ENCODE peak calls at places on chromosomes 13 and 19, in four cellular contexts. E is K562, L is WTC11, U is HepG2. N is an unnamed sample.

GRCh38 chr19:53037101-53038097 is 7.1 kb upstream of the ERVV-2 start:
- DNase-seq in E (peak), L (peak), U (no peak), N (no peak)

GRCh38 chr13:78160793-78161192 is 242.2 kb upstream of the EDNRB start:
- DNase-seq in E (no peak), L (no peak), U (no peak), N (no peak)

GRCh38 chr19:7602935-7603497 is 7.4 kb downstream of the CAMSAP3 start:
- DNase-seq in E (no peak), L (no peak), U (no peak), N (no peak)

GRCh38 chr19:35309481-35310279 is 17.7 kb downstream of the MAG start:
- DNase-seq in E (peak), L (no peak), U (peak), N (no peak)

GRCh38 chr13:30042272-30042671 is 191.9 kb upstream of the UBL3 start:
- DNase-seq in E (no peak), L (no peak), U (no peak), N (no peak)

GRCh38 chr13:83955011-83955410 is 72.7 kb upstream of the SLITRK1 start:
- DNase-seq in E (no peak), L (no peak), U (no peak), N (no peak)

GRCh38 chr19:49113762-49114629 is at the start of gene LIN7B:
- DNase-seq in E (peak), L (peak), U (peak), N (peak)

GRCh38 chr19:20072936-20073335 is 4.9 kb upstream of the ZNF90 start:
- DNase-seq in E (no peak), L (no peak), U (no peak), N (no peak)

GRCh38 chr19:50896591-50897190 is 14.5 kb downstream of the KLK4 start:
- DNase-seq in E (peak), L (no peak), U (peak), N (peak)

GRCh38 chr13:79786176-79786575 is 305.2 kb downstream of the NDFIP2 start:
- DNase-seq in E (no peak), L (no peak), U (no peak), N (no peak)

GRCh38 chr13:59519776-59520175 is 644.0 kb downstream of the DIAPH3 start:
- DNase-seq in E (no peak), L (no peak), U (no peak), N (no peak)

GRCh38 chr13:93079294-93079693 is 147.3 kb upstream of the GPC6 start:
- DNase-seq in E (no peak), L (no peak), U (no peak), N (no peak)

GRCh38 chr19:29303707-29304090 is 90.7 kb upstream of the UQCRFS1 start:
- DNase-seq in E (no peak), L (no peak), U (no peak), N (no peak)

GRCh38 chr13:74758188-74758587 is 624.0 kb upstream of the KLF12 start:
- DNase-seq in E (no peak), L (peak), U (no peak), N (no peak)

GRCh38 chr19:20664917-20665781 is 3.8 kb upstream of the ZNF626 start:
- DNase-seq in E (no peak), L (peak), U (peak), N (no peak)

GRCh38 chr13:64529874-64530485 is 2700.2 kb downstream of the PCDH9 start:
- DNase-seq in E (peak), L (peak), U (peak), N (peak)

GRCh38 chr19:23002690-23003422 is at the start of gene ZNF728:
- DNase-seq in E (peak), L (no peak), U (no peak), N (no peak)

GRCh38 chr13:97905517-97905916 is 48.0 kb upstream of the IPO5 start:
- DNase-seq in E (no peak), L (no peak), U (no peak), N (no peak)

GRCh38 chr19:12783226-12783848 is 7.9 kb upstream of the JUNB start:
- DNase-seq in E (no peak), L (no peak), U (no peak), N (no peak)

GRCh38 chr13:97478247-97478646 is 44.3 kb downstream of the RAP2A start:
- DNase-seq in E (no peak), L (no peak), U (no peak), N (no peak)

GRCh38 chr13:48586591-48587103 is 53.8 kb upstream of the RCBTB2 start:
- DNase-seq in E (no peak), L (no peak), U (no peak), N (no peak)

GRCh38 chr19:7850429-7850819 is 20.4 kb downstream of the EVI5L start:
- DNase-seq in E (no peak), L (no peak), U (no peak), N (no peak)

GRCh38 chr19:32407004-32407992 is 1.7 kb downstream of the DPY19L3 start:
- DNase-seq in E (peak), L (no peak), U (peak), N (no peak)

GRCh38 chr19:5806133-5806489 is 1.2 kb downstream of the NRTN start:
- DNase-seq in E (no peak), L (no peak), U (no peak), N (no peak)

GRCh38 chr19:5803441-5803751 is 1.5 kb upstream of the NRTN start:
- DNase-seq in E (no peak), L (no peak), U (no peak), N (no peak)

GRCh38 chr19:5803752-5804515 is 933 bp upstream of the NRTN start:
- DNase-seq in E (peak), L (peak), U (peak), N (peak)

GRCh38 chr19:5805465-5806132 is 732 bp downstream of the NRTN start:
- DNase-seq in E (peak), L (peak), U (peak), N (peak)

DNA sequence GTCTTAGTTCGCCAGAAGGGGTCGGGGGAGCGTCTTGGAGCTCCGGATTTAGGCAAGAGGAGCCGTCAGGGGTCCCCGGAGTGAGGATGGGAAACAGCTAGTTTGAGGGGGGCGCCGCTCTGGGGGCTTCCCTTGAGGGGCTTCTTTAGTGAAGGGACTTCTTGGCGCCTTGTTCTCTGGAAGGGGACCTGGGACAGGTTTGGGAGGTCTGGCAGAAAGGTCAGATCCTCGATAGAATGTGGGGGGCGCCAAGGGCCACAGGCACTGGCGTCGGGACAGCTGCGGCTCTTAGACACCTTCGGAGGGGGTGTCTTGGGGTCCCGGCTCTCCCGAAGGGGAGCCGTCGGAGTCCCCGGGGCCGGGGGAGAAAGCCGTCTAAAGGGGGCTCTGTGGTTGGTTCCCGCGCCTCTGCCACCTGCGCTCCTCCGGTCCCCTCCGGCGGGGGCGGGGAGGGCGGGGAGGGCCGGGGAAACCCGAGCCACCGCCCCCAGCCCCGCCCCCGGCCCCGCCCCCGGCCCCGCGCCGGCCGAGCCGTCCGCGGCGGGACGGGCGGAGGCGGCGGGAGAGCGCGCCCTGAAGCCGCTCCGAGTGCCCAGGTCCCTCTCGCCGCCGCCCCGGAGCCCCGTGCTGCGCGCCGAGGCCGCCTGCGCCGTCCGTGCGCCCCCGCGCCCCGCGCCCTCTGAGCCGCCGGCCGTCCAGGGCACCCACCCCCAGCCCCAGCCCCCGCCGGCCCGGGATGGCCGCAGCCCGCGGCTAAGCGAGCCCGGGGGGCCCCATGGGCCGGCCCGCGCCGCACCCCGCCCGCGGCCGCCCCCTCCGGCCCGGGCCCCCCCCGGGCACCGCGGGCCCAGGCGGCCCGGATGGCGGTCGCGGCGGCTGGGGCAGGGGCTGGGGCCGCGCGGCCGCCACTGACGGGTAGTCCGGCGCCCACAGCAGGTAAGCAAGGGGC is at the start of gene NRTN:
- DNase-seq in E (peak), L (peak), U (no peak), N (no peak)
- TF ChIP-seq MAX in E (no peak), L (no peak), U (no peak), N (no peak)

GRCh38 chr19:39759457-39760184 is 19.0 kb upstream of the LEUTX start:
- DNase-seq in E (no peak), L (no peak), U (no peak), N (no peak)
- TF ChIP-seq ESRRA in E (no peak), L (no peak), U (no peak), N (no peak)

GRCh38 chr13:43356566-43356965 is 333.2 kb downstream of the DNAJC15 start:
- DNase-seq in E (no peak), L (no peak), U (no peak), N (no peak)
- TF ChIP-seq JUN in E (no peak), L (no peak), U (no peak), N (no peak)

GRCh38 chr13:49993666-49994065 is 3.2 kb upstream of the TRIM13 start:
- DNase-seq in E (no peak), L (no peak), U (no peak), N (no peak)

GRCh38 chr13:49996951-49997895 is at the start of gene TRIM13:
- DNase-seq in E (no peak), L (peak), U (peak), N (peak)

GRCh38 chr13:49996166-49996915 is 501 bp upstream of the TRIM13 start:
- DNase-seq in E (peak), L (peak), U (peak), N (peak)

GRCh38 chr13:49997935-49998334 is 1.1 kb downstream of the TRIM13 start:
- DNase-seq in E (no peak), L (no peak), U (no peak), N (no peak)

GRCh38 chr13:49995535-49996165 is 1.2 kb upstream of the TRIM13 start:
- DNase-seq in E (no peak), L (no peak), U (no peak), N (no peak)
- TF ChIP-seq MAX in E (no peak), L (no peak), U (no peak), N (no peak)

GRCh38 chr13:88068316-88068715 is 397.1 kb downstream of the SLITRK5 start:
- DNase-seq in E (no peak), L (no peak), U (no peak), N (no peak)
- TF ChIP-seq ESRRA in E (no peak), L (no peak), U (no peak), N (no peak)

GRCh38 chr19:1125601-1126533 is 22.1 kb downstream of the GPX4 start:
- DNase-seq in E (no peak), L (no peak), U (no peak), N (no peak)
- TF ChIP-seq JUN in E (no peak), L (no peak), U (no peak), N (no peak)

GRCh38 chr19:33906578-33907335 is 110.1 kb downstream of the KCTD15 start:
- DNase-seq in E (no peak), L (peak), U (peak), N (peak)
- TF ChIP-seq MAX in E (no peak), L (peak), U (no peak), N (no peak)

GRCh38 chr13:31161583-31162150 is at the start of gene HSPH1:
- DNase-seq in E (peak), L (peak), U (peak), N (peak)

GRCh38 chr13:31162151-31163008 is 676 bp upstream of the HSPH1 start:
- DNase-seq in E (peak), L (peak), U (peak), N (peak)

GRCh38 chr13:31154939-31155338 is 6.8 kb downstream of the HSPH1 start:
- DNase-seq in E (no peak), L (no peak), U (no peak), N (no peak)

GRCh38 chr13:31160857-31161582 is 684 bp downstream of the HSPH1 start:
- DNase-seq in E (peak), L (peak), U (peak), N (peak)

GRCh38 chr13:31159306-31159705 is 2.4 kb downstream of the HSPH1 start:
- DNase-seq in E (no peak), L (no peak), U (no peak), N (no peak)
- TF ChIP-seq ESRRA in E (no peak), L (no peak), U (no peak), N (no peak)

DNA sequence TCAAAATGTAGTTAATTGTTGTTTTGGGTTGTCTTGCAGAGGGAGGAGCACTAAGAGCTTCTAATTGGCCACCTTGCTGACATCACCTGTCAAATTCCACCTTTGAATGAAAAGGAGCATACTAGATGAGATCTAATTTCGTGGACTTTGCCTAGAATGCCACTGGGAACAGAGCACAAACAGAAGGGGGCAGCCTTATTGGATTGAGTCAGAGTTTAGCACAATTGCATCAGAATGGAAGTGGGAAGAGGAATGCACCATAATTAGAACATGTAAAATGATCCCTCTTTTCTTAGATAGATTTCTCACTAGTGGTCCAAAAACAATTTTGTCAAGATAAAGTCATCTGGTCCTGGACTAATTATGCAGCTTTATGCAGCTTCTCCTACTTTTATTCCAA is 1552.2 kb downstream of the PCDH9 start:
- DNase-seq in E (no peak), L (no peak), U (no peak), N (no peak)
- TF ChIP-seq JUN in E (no peak), L (no peak), U (no peak), N (no peak)

GRCh38 chr19:38506375-38506722 is 72.9 kb downstream of the RYR1 start:
- DNase-seq in E (no peak), L (no peak), U (no peak), N (no peak)

GRCh38 chr19:38507551-38508127 is 74.1 kb downstream of the RYR1 start:
- DNase-seq in E (no peak), L (no peak), U (no peak), N (no peak)

GRCh38 chr19:38508507-38508906 is 75.0 kb downstream of the RYR1 start:
- DNase-seq in E (no peak), L (no peak), U (peak), N (no peak)

GRCh38 chr19:38505958-38506357 is 72.5 kb downstream of the RYR1 start:
- DNase-seq in E (no peak), L (no peak), U (no peak), N (no peak)

GRCh38 chr19:38506723-38507550 is 73.4 kb downstream of the RYR1 start:
- DNase-seq in E (peak), L (peak), U (peak), N (peak)
- TF ChIP-seq MAX in E (peak), L (peak), U (no peak), N (peak)